ENCODE peak calls at places on chromosomes 4 and X, in eight cellular contexts. I, C, O, E, Z, K, U and P are unnamed samples.
A peak's percentile ranks its signal among the peaks of the same experiment; 100 is the strongest.

GRCh38 chr4:158459085-158459820 is 62.4 kb upstream of the RXFP1 start:
- DNase-seq in U (no peak), I (no peak), O (no peak), E (no peak), C (peak; percentile 12), K (peak; percentile 46), Z (no peak), P (no peak)

GRCh38 chrX:42678133-42678532 is 99.8 kb downstream of the PPP1R2C start:
- DNase-seq in E (no peak), Z (no peak), K (peak; percentile 64), I (no peak), O (no peak), U (no peak), C (peak; percentile 63), P (no peak)

GRCh38 chrX:129654652-129655546 is at the start of gene APLN:
- DNase-seq in U (peak; percentile 15), I (no peak), K (no peak), O (peak; percentile 32), E (peak; percentile 57), Z (peak; percentile 28), C (peak; percentile 59), P (peak; percentile 33)

GRCh38 chrX:66676990-66677389 is 38.1 kb upstream of the EDA2R start:
- DNase-seq in Z (no peak), E (no peak), I (no peak), O (no peak), U (no peak), K (peak; percentile 82), C (peak; percentile 85), P (no peak)

GRCh38 chr4:71266090-71266794 is 72.6 kb upstream of the SLC4A4 start:
- DNase-seq in Z (no peak), I (no peak), U (no peak), K (no peak), O (no peak), C (peak; percentile 74), E (no peak), P (peak; percentile 15)

GRCh38 chr4:1727117-1728031 is 6.1 kb downstream of the TACC3 start:
- DNase-seq in U (peak; percentile 49), E (no peak), O (no peak), K (peak; percentile 95), I (no peak), C (peak; percentile 62), Z (no peak), P (no peak)

GRCh38 chrX:151875270-151876026 is 37.2 kb upstream of the MAGEA4 start:
- DNase-seq in I (no peak), O (no peak), K (no peak), Z (no peak), C (no peak), E (no peak), U (no peak), P (no peak)

GRCh38 chrX:15989716-15990115 is 133.6 kb upstream of the GRPR start:
- DNase-seq in K (no peak), I (no peak), E (no peak), U (no peak), O (no peak), Z (no peak), C (no peak), P (no peak)

GRCh38 chr4:83219344-83219990 is 65.1 kb downstream of the COQ2 start:
- DNase-seq in O (no peak), Z (no peak), U (no peak), I (no peak), E (no peak), K (peak; percentile 51), C (peak; percentile 14), P (no peak)

GRCh38 chr4:172362569-172362968 is 549.4 kb downstream of the GALNTL6 start:
- DNase-seq in O (no peak), K (no peak), I (no peak), E (no peak), U (no peak), C (no peak), Z (no peak), P (no peak)

GRCh38 chrX:139058831-139059495 is 347.4 kb upstream of the FGF13 start:
- DNase-seq in E (no peak), K (peak; percentile 73), Z (no peak), U (no peak), O (no peak), I (no peak), C (peak; percentile 72), P (no peak)

GRCh38 chr4:165537028-165537648 is 158.3 kb downstream of the CPE start:
- DNase-seq in K (peak; percentile 58), I (peak; percentile 40), Z (no peak), C (peak; percentile 81), O (peak; percentile 18), U (peak; percentile 16), E (peak; percentile 62), P (peak; percentile 31)

GRCh38 chr4:41132055-41132683 is 82.2 kb downstream of the APBB2 start:
- DNase-seq in C (no peak), K (no peak), E (no peak), U (no peak), I (peak; percentile 94), O (no peak), Z (no peak), P (no peak)

GRCh38 chr4:177281544-177281943 is 28.1 kb upstream of the NEIL3 start:
- DNase-seq in O (no peak), E (no peak), C (no peak), U (no peak), Z (no peak), I (no peak), K (no peak), P (no peak)

GRCh38 chr4:23023666-23024065 is 330.9 kb downstream of the GBA3 start:
- DNase-seq in E (no peak), O (no peak), U (no peak), I (no peak), C (no peak), Z (no peak), K (peak; percentile 54), P (no peak)

GRCh38 chrX:87961471-87961870 is 443.9 kb downstream of the KLHL4 start:
- DNase-seq in K (peak; percentile 6), I (no peak), O (no peak), Z (no peak), C (no peak), U (no peak), E (no peak), P (no peak)

GRCh38 chr4:106366026-106366425 is 2.6 kb downstream of the GIMD1 start:
- DNase-seq in E (no peak), U (no peak), Z (no peak), O (no peak), K (no peak), I (peak; percentile 3), C (peak; percentile 84), P (no peak)

GRCh38 chrX:140775211-140775610 is 65.7 kb downstream of the LINC00632 start:
- DNase-seq in K (no peak), I (no peak), U (no peak), E (no peak), Z (no peak), O (no peak), C (peak; percentile 53), P (no peak)

GRCh38 chr4:71288875-71289274 is 49.9 kb upstream of the SLC4A4 start:
- DNase-seq in K (no peak), I (no peak), E (no peak), Z (no peak), U (no peak), C (no peak), O (no peak), P (no peak)

GRCh38 chrX:13101439-13102139 is 57.2 kb upstream of the FAM9C start:
- DNase-seq in Z (no peak), I (no peak), K (peak; percentile 96), O (no peak), E (no peak), U (peak; percentile 67), C (peak; percentile 89), P (no peak)

GRCh38 chr4:100848865-100849264 is 331.0 kb upstream of the EMCN start:
- DNase-seq in C (no peak), U (no peak), I (no peak), E (peak; percentile 10), Z (peak; percentile 21), K (peak; percentile 17), O (no peak), P (peak; percentile 6)

GRCh38 chr4:85780664-85781063 is 305.7 kb downstream of the ARHGAP24 start:
- DNase-seq in I (no peak), C (peak; percentile 42), Z (no peak), E (no peak), K (no peak), O (no peak), U (no peak), P (no peak)

GRCh38 chr4:163540977-163541376 is 46.5 kb downstream of the TMA16 start:
- DNase-seq in K (peak; percentile 62), E (no peak), U (no peak), C (peak; percentile 75), I (no peak), Z (no peak), O (no peak), P (no peak)

GRCh38 chr4:152956650-152957436 is 20.7 kb downstream of the FHDC1 start:
- DNase-seq in U (no peak), O (no peak), E (peak; percentile 37), C (peak; percentile 45), K (no peak), Z (no peak), I (peak; percentile 18), P (no peak)

GRCh38 chr4:145583656-145584055 is 35.5 kb upstream of the MMAA start:
- DNase-seq in K (peak; percentile 30), Z (no peak), O (no peak), E (no peak), I (no peak), U (no peak), C (no peak), P (no peak)

GRCh38 chrX:26783512-26784225 is 567.7 kb downstream of the MAGEB5 start:
- DNase-seq in C (peak; percentile 30), E (peak; percentile 68), Z (peak; percentile 16), K (peak; percentile 44), O (no peak), U (no peak), I (peak; percentile 65), P (peak; percentile 1)
- TF ChIP-seq CTCF in C (peak; percentile 29), E (peak; percentile 24), Z (peak; percentile 26), K (peak; percentile 49), O (peak; percentile 27), U (peak; percentile 22), I (peak; percentile 74), P (peak; percentile 15)

GRCh38 chrX:133838761-133839676 is 146.4 kb downstream of the GPC3 start:
- DNase-seq in Z (peak; percentile 42), E (peak; percentile 76), K (peak; percentile 58), U (peak; percentile 18), O (peak; percentile 64), I (no peak), C (peak; percentile 32), P (peak; percentile 3)
- TF ChIP-seq CTCF in Z (peak; percentile 56), E (peak; percentile 61), K (peak; percentile 50), U (peak; percentile 37), O (peak; percentile 58), I (peak; percentile 3), C (peak; percentile 71), P (peak; percentile 29)

DNA sequence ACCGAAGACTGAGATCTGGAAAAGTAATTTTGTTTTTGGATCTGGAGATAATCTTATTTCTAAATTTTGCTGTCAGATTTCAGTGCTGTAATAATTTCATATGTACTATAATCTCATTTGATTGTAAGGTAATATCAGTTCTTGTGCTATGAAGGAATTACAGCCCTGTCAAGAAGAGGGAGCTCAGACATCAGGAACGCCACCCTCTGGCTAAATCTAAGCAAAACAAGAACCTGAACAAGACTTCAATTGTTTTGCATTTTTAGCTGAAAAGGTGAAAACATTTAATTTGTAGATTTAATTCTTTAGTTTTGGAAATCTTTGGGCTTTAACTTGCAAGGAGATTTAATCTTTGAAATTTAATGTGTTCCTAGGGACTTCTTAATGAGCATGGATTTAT is 525.4 kb upstream of the HS3ST1 start:
- DNase-seq in E (peak; percentile 28), Z (no peak), C (peak; percentile 80), I (no peak), O (peak; percentile 41), U (no peak), K (peak; percentile 52), P (no peak)
- TF ChIP-seq CTCF in E (peak; percentile 75), Z (no peak), C (peak; percentile 71), I (no peak), O (peak; percentile 39), U (peak; percentile 18), K (peak; percentile 36), P (no peak)

GRCh38 chr4:42646013-42646784 is 10.7 kb downstream of the ATP8A1 start:
- DNase-seq in O (no peak), Z (no peak), U (no peak), I (no peak), E (no peak), C (no peak), K (no peak), P (no peak)
- TF ChIP-seq CTCF in O (no peak), Z (no peak), U (no peak), I (no peak), E (no peak), C (no peak), K (no peak), P (no peak)